ENCODE peak calls at places on chromosomes 12 and 14, in five cellular contexts. One of them, this sample, is unnamed.

GRCh38 chr14:93320489-93320888 is 12.3 kb downstream of the BTBD7 start:
- DNase-seq in IMR-90: peak; percentile 23
- DNase-seq in H1: no peak
- DNase-seq in mesenchymal stem cell: no peak
- DNase-seq in mesendoderm: no peak
- DNase-seq in this sample: no peak

GRCh38 chr12:104057771-104058197 is 6.5 kb upstream of the HCFC2 start:
- DNase-seq in IMR-90: peak; percentile 37
- DNase-seq in H1: no peak
- DNase-seq in mesenchymal stem cell: peak; percentile 46
- DNase-seq in mesendoderm: peak; percentile 47
- DNase-seq in this sample: no peak

GRCh38 chr12:109767991-109768900 is 54.6 kb downstream of the FAM222A start:
- DNase-seq in IMR-90: no peak
- DNase-seq in H1: no peak
- DNase-seq in mesenchymal stem cell: no peak
- DNase-seq in mesendoderm: no peak
- DNase-seq in this sample: peak; percentile 30

GRCh38 chr14:35858521-35859209 is 32.5 kb downstream of the BRMS1L start:
- DNase-seq in IMR-90: peak; percentile 70
- DNase-seq in H1: no peak
- DNase-seq in mesenchymal stem cell: peak; percentile 35
- DNase-seq in mesendoderm: peak; percentile 16
- DNase-seq in this sample: no peak

GRCh38 chr14:92759300-92759678 is 10.9 kb upstream of the LGMN start:
- DNase-seq in IMR-90: peak; percentile 49
- DNase-seq in H1: no peak
- DNase-seq in mesenchymal stem cell: peak; percentile 26
- DNase-seq in mesendoderm: peak; percentile 9
- DNase-seq in this sample: peak; percentile 29

GRCh38 chr14:50961606-50962259 is 17.4 kb upstream of the PYGL start:
- DNase-seq in IMR-90: peak; percentile 97
- DNase-seq in H1: no peak
- DNase-seq in mesenchymal stem cell: peak; percentile 95
- DNase-seq in mesendoderm: no peak
- DNase-seq in this sample: no peak

GRCh38 chr14:63436286-63437098 is 106.7 kb downstream of the PPP2R5E start:
- DNase-seq in IMR-90: no peak
- DNase-seq in H1: no peak
- DNase-seq in mesenchymal stem cell: peak; percentile 13
- DNase-seq in mesendoderm: no peak
- DNase-seq in this sample: no peak

GRCh38 chr12:40224439-40225291 is at the start of gene LRRK2:
- DNase-seq in IMR-90: peak; percentile 28
- DNase-seq in H1: no peak
- DNase-seq in mesenchymal stem cell: peak; percentile 53
- DNase-seq in mesendoderm: peak; percentile 44
- DNase-seq in this sample: peak; percentile 62

GRCh38 chr12:68332726-68333630 is 816 bp upstream of the MDM1 start:
- DNase-seq in IMR-90: no peak
- DNase-seq in H1: no peak
- DNase-seq in mesenchymal stem cell: no peak
- DNase-seq in mesendoderm: no peak
- DNase-seq in this sample: no peak

GRCh38 chr12:116400671-116401357 is 123.3 kb upstream of the MED13L start:
- DNase-seq in IMR-90: no peak
- DNase-seq in H1: no peak
- DNase-seq in mesenchymal stem cell: no peak
- DNase-seq in mesendoderm: no peak
- DNase-seq in this sample: no peak

GRCh38 chr14:64562432-64562831 is 12.7 kb downstream of the PPP1R36 start:
- DNase-seq in IMR-90: no peak
- DNase-seq in H1: no peak
- DNase-seq in mesenchymal stem cell: no peak
- DNase-seq in mesendoderm: no peak
- DNase-seq in this sample: no peak

GRCh38 chr12:71551529-71551928 is 111.9 kb downstream of the LGR5 start:
- DNase-seq in IMR-90: peak; percentile 15
- DNase-seq in H1: no peak
- DNase-seq in mesenchymal stem cell: peak; percentile 41
- DNase-seq in mesendoderm: no peak
- DNase-seq in this sample: no peak

GRCh38 chr12:52247622-52248540 is 14.8 kb downstream of the KRT7 start:
- DNase-seq in IMR-90: no peak
- DNase-seq in H1: no peak
- DNase-seq in mesenchymal stem cell: no peak
- DNase-seq in mesendoderm: no peak
- DNase-seq in this sample: peak; percentile 22

GRCh38 chr12:122145505-122146330 is 28.3 kb downstream of the IL31 start:
- DNase-seq in IMR-90: no peak
- DNase-seq in H1: no peak
- DNase-seq in mesenchymal stem cell: no peak
- DNase-seq in mesendoderm: no peak
- DNase-seq in this sample: no peak

GRCh38 chr12:120711411-120711810 is 1.2 kb downstream of the UNC119B start:
- DNase-seq in IMR-90: no peak
- DNase-seq in H1: no peak
- DNase-seq in mesenchymal stem cell: no peak
- DNase-seq in mesendoderm: peak; percentile 16
- DNase-seq in this sample: peak; percentile 37

GRCh38 chr12:14774944-14775651 is 28.2 kb downstream of the WBP11 start:
- DNase-seq in IMR-90: peak; percentile 65
- DNase-seq in H1: no peak
- DNase-seq in mesenchymal stem cell: peak; percentile 76
- DNase-seq in mesendoderm: peak; percentile 42
- DNase-seq in this sample: peak; percentile 55

GRCh38 chr12:52499836-52500560 is 6.9 kb upstream of the KRT6A start:
- DNase-seq in IMR-90: peak; percentile 34
- DNase-seq in H1: no peak
- DNase-seq in mesenchymal stem cell: no peak
- DNase-seq in mesendoderm: no peak
- DNase-seq in this sample: no peak

GRCh38 chr12:6193853-6194815 is 6.1 kb upstream of the CD9 start:
- DNase-seq in IMR-90: peak; percentile 58
- DNase-seq in H1: no peak
- DNase-seq in mesenchymal stem cell: peak; percentile 44
- DNase-seq in mesendoderm: peak; percentile 96
- DNase-seq in this sample: peak; percentile 93

GRCh38 chr12:123940627-123940966 is 32.0 kb downstream of the CCDC92 start:
- DNase-seq in IMR-90: no peak
- DNase-seq in H1: no peak
- DNase-seq in mesenchymal stem cell: no peak
- DNase-seq in mesendoderm: no peak
- DNase-seq in this sample: no peak

GRCh38 chr14:74784634-74785033 is 21.5 kb downstream of the YLPM1 start:
- DNase-seq in IMR-90: no peak
- DNase-seq in H1: no peak
- DNase-seq in mesenchymal stem cell: no peak
- DNase-seq in mesendoderm: no peak
- DNase-seq in this sample: no peak

GRCh38 chr14:64556526-64556925 is 6.8 kb downstream of the PPP1R36 start:
- DNase-seq in IMR-90: peak; percentile 92
- DNase-seq in H1: no peak
- DNase-seq in mesenchymal stem cell: peak; percentile 83
- DNase-seq in mesendoderm: peak; percentile 80
- DNase-seq in this sample: peak; percentile 30

GRCh38 chr12:607541-608001 is 55.7 kb downstream of the NINJ2 start:
- DNase-seq in IMR-90: no peak
- DNase-seq in H1: no peak
- DNase-seq in mesenchymal stem cell: no peak
- DNase-seq in mesendoderm: peak; percentile 66
- DNase-seq in this sample: peak; percentile 61

DNA sequence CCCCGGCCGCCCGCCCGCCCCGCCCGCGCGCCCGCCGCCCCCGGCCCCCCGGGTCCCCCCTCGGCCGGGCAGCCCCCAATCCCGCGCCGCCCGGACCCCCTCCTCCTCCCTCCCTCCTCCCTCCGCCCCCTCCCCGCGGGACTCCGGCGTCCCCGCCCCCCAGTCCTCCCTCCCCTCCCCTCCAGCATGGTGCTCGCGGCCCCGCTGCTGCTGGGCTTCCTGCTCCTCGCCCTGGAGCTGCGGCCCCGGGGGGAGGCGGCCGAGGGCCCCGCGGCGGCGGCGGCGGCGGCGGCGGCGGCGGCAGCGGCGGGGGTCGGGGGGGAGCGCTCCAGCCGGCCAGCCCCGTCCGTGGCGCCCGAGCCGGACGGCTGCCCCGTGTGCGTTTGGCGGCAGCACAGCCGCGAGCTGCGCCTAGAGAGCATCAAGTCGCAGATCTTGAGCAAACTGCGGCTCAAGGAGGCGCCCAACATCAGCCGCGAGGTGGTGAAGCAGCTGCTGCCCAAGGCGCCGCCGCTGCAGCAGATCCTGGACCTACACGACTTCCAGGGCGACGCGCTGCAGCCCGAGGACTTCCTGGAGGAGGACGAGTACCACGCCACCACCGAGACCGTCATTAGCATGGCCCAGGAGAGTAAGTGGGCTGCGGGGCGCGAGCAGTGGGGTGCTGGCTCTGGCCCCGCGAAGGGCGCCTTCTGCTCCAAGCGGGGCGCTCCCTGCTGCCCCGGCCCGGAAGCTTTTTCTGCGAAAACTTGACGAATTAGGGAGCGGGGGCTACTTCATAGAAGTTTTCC is 404 bp downstream of the GDF11 start:
- DNase-seq in IMR-90: peak; percentile 68
- DNase-seq in H1: no peak
- DNase-seq in mesenchymal stem cell: peak; percentile 82
- DNase-seq in mesendoderm: peak; percentile 92
- DNase-seq in this sample: peak; percentile 81
- H3K23ac ChIP-seq in IMR-90: peak overlapping the region; percentile 94
- H3K23ac ChIP-seq in H1: no peak overlapping the region
- H3K23ac ChIP-seq in mesenchymal stem cell: no peak overlapping the region
- H3K23ac ChIP-seq in mesendoderm: no peak overlapping the region
- H3K23ac ChIP-seq in this sample: no peak overlapping the region

DNA sequence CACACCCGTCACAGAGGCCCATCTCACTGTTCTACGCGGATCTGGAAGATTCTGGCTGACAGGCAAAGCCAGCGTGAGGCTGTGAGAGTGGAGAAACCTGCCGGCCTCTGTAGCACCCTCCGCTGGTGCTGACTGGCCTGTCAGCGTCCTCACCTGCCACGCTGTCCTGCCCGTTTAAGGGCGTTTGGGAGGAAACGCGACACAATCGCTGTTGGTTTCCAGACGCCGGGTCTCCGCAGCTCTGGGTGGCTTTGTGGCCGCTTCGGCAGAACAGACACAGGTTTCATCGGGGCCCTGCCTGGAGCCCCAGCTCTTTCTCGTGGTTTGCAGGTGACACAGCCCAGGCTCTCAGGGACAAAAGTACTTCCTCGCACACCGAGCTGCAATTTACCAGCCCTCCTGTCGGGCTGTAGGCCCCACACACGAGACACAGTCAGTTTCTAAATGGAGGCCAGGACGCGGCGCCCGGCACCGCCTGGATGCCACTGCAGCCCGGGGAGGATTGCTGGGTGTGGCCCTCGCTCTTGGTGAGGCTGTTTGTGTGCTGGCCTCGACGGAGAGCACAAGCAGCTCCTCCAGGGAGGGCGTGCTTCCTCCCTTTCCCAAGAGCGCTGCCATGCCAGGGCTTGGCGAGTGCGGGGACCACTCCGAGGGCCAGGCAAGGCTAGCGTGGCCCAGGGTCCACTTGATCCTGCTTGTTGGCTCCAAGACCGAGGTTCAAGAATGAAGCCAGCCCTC is 70.8 kb downstream of the NOC4L start:
- DNase-seq in IMR-90: no peak
- DNase-seq in H1: no peak
- DNase-seq in mesenchymal stem cell: no peak
- DNase-seq in mesendoderm: no peak
- DNase-seq in this sample: no peak
- H3K23ac ChIP-seq in IMR-90: no peak overlapping the region
- H3K23ac ChIP-seq in H1: no peak overlapping the region
- H3K23ac ChIP-seq in mesenchymal stem cell: no peak overlapping the region
- H3K23ac ChIP-seq in mesendoderm: no peak overlapping the region
- H3K23ac ChIP-seq in this sample: no peak overlapping the region

DNA sequence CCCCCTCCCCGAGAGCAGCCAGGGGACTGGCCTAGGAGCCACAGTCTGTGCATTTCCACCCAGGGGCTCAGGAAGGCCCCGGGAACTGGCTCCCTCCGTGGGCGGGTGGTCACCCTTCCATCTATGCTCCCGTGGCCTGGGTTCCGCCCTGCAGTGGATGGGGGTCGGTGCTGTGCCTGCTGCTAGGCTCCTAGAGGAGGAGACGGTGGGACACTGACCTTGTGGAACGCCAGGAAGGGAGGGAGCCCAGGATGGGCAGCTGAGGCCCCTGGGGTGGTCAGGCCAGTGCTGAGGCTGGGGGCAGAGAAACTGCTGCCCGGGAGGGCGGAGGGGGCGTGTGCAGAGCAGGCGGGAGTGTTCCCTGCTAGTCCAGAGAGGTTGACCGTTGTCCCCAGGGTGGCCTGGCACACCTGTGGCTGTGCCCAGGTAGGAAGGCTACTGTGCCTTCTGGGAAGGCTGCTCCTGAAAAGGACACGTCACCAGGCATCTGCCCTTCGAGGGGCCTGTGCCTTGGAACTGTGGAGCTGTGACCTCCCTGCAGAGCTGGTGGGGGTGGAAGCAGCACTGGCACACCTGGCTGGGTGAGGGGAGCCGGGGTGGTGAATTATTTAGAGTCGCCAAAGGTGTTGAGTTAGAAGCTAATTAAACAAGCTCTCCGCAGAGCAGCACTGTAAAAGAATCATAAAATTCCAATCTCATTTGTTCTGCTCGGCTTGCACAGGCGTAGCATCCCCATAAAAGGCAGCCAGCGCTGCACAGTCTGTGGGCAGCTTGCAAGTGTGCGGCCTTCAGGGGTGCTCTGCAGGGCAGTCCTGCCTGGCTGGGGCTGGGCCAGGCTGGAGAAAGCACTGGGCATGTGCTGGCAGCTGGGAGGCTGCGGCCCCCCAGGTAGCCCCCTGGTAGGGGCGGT is 145.1 kb downstream of the KIF26A start:
- DNase-seq in IMR-90: no peak
- DNase-seq in H1: no peak
- DNase-seq in mesenchymal stem cell: no peak
- DNase-seq in mesendoderm: no peak
- DNase-seq in this sample: peak; percentile 23
- H3K23ac ChIP-seq in IMR-90: no peak overlapping the region
- H3K23ac ChIP-seq in H1: no peak overlapping the region
- H3K23ac ChIP-seq in mesenchymal stem cell: no peak overlapping the region
- H3K23ac ChIP-seq in mesendoderm: no peak overlapping the region
- H3K23ac ChIP-seq in this sample: no peak overlapping the region

DNA sequence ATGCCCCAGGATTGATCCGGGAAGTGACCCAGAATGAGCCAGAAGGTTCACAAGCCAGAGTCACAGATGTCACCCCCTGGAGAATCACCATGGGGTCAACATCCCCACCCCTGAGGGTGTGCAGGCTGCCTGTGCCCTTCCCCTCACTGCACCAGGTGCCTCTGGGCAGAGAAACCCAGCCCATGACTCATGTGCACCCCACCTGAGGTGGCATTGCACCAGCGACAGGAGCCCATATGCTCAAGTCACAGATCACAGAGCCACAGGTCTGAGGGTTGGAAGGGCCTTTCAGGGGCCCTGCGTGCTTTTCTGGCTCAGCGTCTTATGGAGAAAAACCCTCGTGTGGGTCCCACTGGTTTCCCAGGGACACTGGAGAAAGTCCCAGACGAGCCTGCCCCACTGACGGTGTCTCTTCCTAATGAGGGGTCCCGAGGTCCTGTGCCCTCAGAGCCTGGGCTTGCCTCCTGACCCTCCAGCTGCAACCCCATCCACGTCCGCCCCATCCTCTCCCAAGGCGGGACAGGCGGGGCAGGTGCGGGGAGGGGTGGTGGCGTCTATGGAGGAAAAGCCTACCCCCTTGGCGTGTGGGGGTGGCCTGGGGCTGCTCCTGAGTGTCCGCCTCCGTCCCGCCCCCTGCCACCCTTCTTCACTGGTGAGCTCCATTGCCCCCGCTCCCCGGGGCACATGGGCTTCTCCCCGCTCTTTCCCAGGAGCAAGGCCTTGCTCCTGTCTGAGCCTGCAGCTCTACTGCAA is 47.6 kb downstream of the SLC8B1 start:
- DNase-seq in IMR-90: no peak
- DNase-seq in H1: no peak
- DNase-seq in mesenchymal stem cell: no peak
- DNase-seq in mesendoderm: no peak
- DNase-seq in this sample: peak; percentile 31
- H3K23ac ChIP-seq in IMR-90: no peak overlapping the region
- H3K23ac ChIP-seq in H1: no peak overlapping the region
- H3K23ac ChIP-seq in mesenchymal stem cell: no peak overlapping the region
- H3K23ac ChIP-seq in mesendoderm: no peak overlapping the region
- H3K23ac ChIP-seq in this sample: no peak overlapping the region

This sample was measured in H9.